ENCODE peak calls at places on chromosomes 7 and 10, in nine cellular contexts. Y, T, X, P, S, W, G, C and Q are unnamed samples.

GRCh38 chr7:82507976-82508677 is 64.5 kb upstream of the CACNA2D1 start:
- DNase-seq in Y (no peak), C (no peak), T (peak), G (no peak), S (no peak), X (peak), P (no peak), W (no peak), Q (no peak)

GRCh38 chr10:126049741-126050140 is 153.4 kb downstream of the FANK1 start:
- DNase-seq in C (no peak), T (no peak), G (peak), Y (no peak), X (no peak), S (peak), P (no peak), W (no peak), Q (no peak)

GRCh38 chr7:18257711-18258110 is 230.1 kb upstream of the PRPS1L1 start:
- DNase-seq in T (no peak), G (no peak), P (no peak), Y (no peak), W (no peak), C (no peak), S (peak), X (no peak), Q (no peak)

GRCh38 chr7:51059493-51059892 is 257.1 kb downstream of the COBL start:
- DNase-seq in X (no peak), G (no peak), C (no peak), Y (no peak), S (no peak), W (no peak), P (no peak), T (no peak), Q (no peak)

GRCh38 chr10:35384265-35384868 is 48.1 kb downstream of the CCNY start:
- DNase-seq in Y (no peak), W (no peak), S (no peak), G (no peak), T (no peak), P (no peak), C (no peak), X (no peak), Q (no peak)

GRCh38 chr10:90302758-90303443 is 554.9 kb downstream of the HTR7 start:
- DNase-seq in T (no peak), S (no peak), Y (no peak), C (no peak), G (no peak), P (no peak), X (no peak), W (no peak), Q (no peak)

GRCh38 chr7:132436121-132436520 is 140.1 kb downstream of the PLXNA4 start:
- DNase-seq in C (no peak), Y (peak), P (no peak), S (no peak), T (peak), G (no peak), X (no peak), W (no peak), Q (no peak)

GRCh38 chr7:66169616-66170015 is 35.5 kb upstream of the TPST1 start:
- DNase-seq in P (no peak), T (no peak), S (no peak), W (no peak), Y (no peak), G (no peak), C (peak), X (no peak), Q (no peak)

GRCh38 chr10:74305730-74306129 is 154.7 kb downstream of the ADK start:
- DNase-seq in W (no peak), P (no peak), G (no peak), T (no peak), C (no peak), X (no peak), Y (no peak), S (no peak), Q (no peak)

GRCh38 chr7:148773344-148773743 is 74.6 kb downstream of the CUL1 start:
- DNase-seq in S (no peak), P (peak), X (no peak), C (no peak), T (no peak), Y (no peak), W (no peak), G (no peak), Q (no peak)

GRCh38 chr10:95364342-95364741 is 73.5 kb upstream of the PDLIM1 start:
- DNase-seq in C (no peak), S (no peak), W (no peak), G (no peak), P (no peak), X (no peak), Y (no peak), T (no peak), Q (no peak)

GRCh38 chr10:101666025-101666424 is 28.9 kb downstream of the FBXW4 start:
- DNase-seq in C (no peak), Y (no peak), X (no peak), P (no peak), S (no peak), W (no peak), T (no peak), G (no peak), Q (no peak)

GRCh38 chr7:16646427-16647081 is 573 bp downstream of the BZW2 start:
- DNase-seq in W (no peak), X (no peak), C (no peak), G (no peak), S (no peak), P (no peak), T (no peak), Y (no peak), Q (no peak)

GRCh38 chr10:5549462-5550249 is 24.9 kb downstream of the CALML3 start:
- DNase-seq in G (no peak), P (no peak), X (no peak), S (no peak), C (no peak), W (no peak), T (no peak), Y (no peak), Q (no peak)

GRCh38 chr7:66036382-66036781 is 39.2 kb upstream of the ASL start:
- DNase-seq in P (no peak), C (no peak), W (no peak), T (no peak), S (no peak), G (no peak), Y (peak), X (no peak), Q (no peak)

GRCh38 chr7:121006731-121007315 is 18.3 kb downstream of the CPED1 start:
- DNase-seq in G (no peak), C (no peak), S (peak), W (no peak), Y (no peak), X (no peak), P (no peak), T (no peak), Q (no peak)

GRCh38 chr7:116811768-116812167 is 50.6 kb upstream of the CAPZA2 start:
- DNase-seq in W (no peak), Y (no peak), G (no peak), S (no peak), T (no peak), P (no peak), X (no peak), C (no peak), Q (no peak)

GRCh38 chr10:13331641-13332040 is 16.5 kb downstream of the SEPHS1 start:
- DNase-seq in X (no peak), W (no peak), Y (no peak), S (no peak), P (no peak), G (no peak), C (no peak), T (no peak), Q (no peak)

GRCh38 chr10:32341596-32341995 is 5.4 kb downstream of the EPC1 start:
- DNase-seq in G (no peak), W (no peak), X (no peak), Y (no peak), P (no peak), C (no peak), S (no peak), T (no peak), Q (no peak)

GRCh38 chr7:88243345-88243909 is 23.6 kb upstream of the SRI start:
- DNase-seq in Y (no peak), T (peak), C (peak), P (no peak), X (no peak), W (peak), S (peak), G (peak), Q (no peak)

GRCh38 chr10:62900829-62901571 is 84.8 kb upstream of the EGR2 start:
- DNase-seq in P (no peak), S (no peak), T (no peak), Y (no peak), C (no peak), W (no peak), X (no peak), G (no peak), Q (no peak)

GRCh38 chr10:110758898-110759297 is 112.8 kb upstream of the PDCD4 start:
- DNase-seq in P (no peak), Y (no peak), W (no peak), S (peak), G (no peak), C (no peak), T (no peak), X (no peak), Q (no peak)

GRCh38 chr10:1050555-1050954 is 1.6 kb upstream of the IDI1 start:
- DNase-seq in Y (no peak), X (peak), W (no peak), P (no peak), S (no peak), C (peak), T (no peak), G (no peak), Q (peak)

GRCh38 chr10:115417585-115418265 is 324.6 kb downstream of the ATRNL1 start:
- DNase-seq in S (peak), G (no peak), P (no peak), C (no peak), X (peak), Y (no peak), W (no peak), T (no peak), Q (no peak)

GRCh38 chr10:5965266-5965665 is 12.1 kb downstream of the IL15RA start:
- DNase-seq in T (no peak), G (no peak), Y (no peak), W (no peak), S (no peak), P (no peak), X (no peak), C (no peak), Q (no peak)

GRCh38 chr7:74023037-74023436 is 4.9 kb upstream of the ELN start:
- DNase-seq in C (peak), W (no peak), Y (no peak), S (peak), P (no peak), G (no peak), T (no peak), X (no peak), Q (no peak)

GRCh38 chr10:59773088-59773487 is 19.8 kb upstream of the MRLN start:
- DNase-seq in Y (no peak), C (no peak), X (no peak), G (no peak), P (no peak), W (no peak), T (no peak), S (no peak), Q (no peak)

GRCh38 chr7:149144996-149145850 is 2.0 kb upstream of the ZNF398 start:
- DNase-seq in X (no peak), W (no peak), Y (no peak), S (no peak), G (no peak), C (peak), T (no peak), P (no peak), Q (no peak)

GRCh38 chr7:100894860-100895700 is 608 bp downstream of the ACHE start:
- DNase-seq in S (no peak), G (peak), P (no peak), C (no peak), T (peak), X (peak), Y (peak), W (peak), Q (peak)

GRCh38 chr7:158811461-158811860 is 17.8 kb downstream of the ESYT2 start:
- DNase-seq in Y (no peak), S (peak), P (no peak), G (no peak), W (no peak), C (peak), X (no peak), T (no peak), Q (no peak)

GRCh38 chr10:22379059-22379458 is 33.8 kb downstream of the SPAG6 start:
- DNase-seq in S (no peak), W (no peak), G (no peak), Y (no peak), C (no peak), T (no peak), X (no peak), P (no peak), Q (no peak)

GRCh38 chr7:24665564-24666294 is 91.5 kb downstream of the GSDME start:
- DNase-seq in G (peak), P (no peak), S (peak), X (peak), W (peak), T (peak), C (peak), Y (no peak), Q (peak)

GRCh38 chr7:44278451-44279161 is 46.8 kb downstream of the CAMK2B start:
- DNase-seq in S (no peak), X (peak), C (no peak), G (no peak), T (no peak), Y (peak), P (no peak), W (no peak), Q (no peak)

GRCh38 chr7:88169717-88170320 is 50.0 kb downstream of the SRI start:
- DNase-seq in S (peak), W (no peak), C (no peak), G (no peak), P (no peak), T (peak), Y (no peak), X (no peak), Q (no peak)

GRCh38 chr7:1404881-1405548 is 54.3 kb downstream of the MICALL2 start:
- DNase-seq in T (peak), X (no peak), S (no peak), P (no peak), Y (no peak), C (no peak), W (no peak), G (no peak), Q (no peak)

GRCh38 chr7:35727571-35727970 is 32.6 kb upstream of the HERPUD2 start:
- DNase-seq in Y (no peak), G (peak), X (no peak), T (no peak), P (no peak), S (peak), C (no peak), W (no peak), Q (no peak)

GRCh38 chr7:128739990-128740682 is 977 bp downstream of the CALU start:
- DNase-seq in P (no peak), Y (no peak), X (no peak), S (no peak), G (no peak), W (no peak), T (no peak), C (no peak), Q (no peak)

GRCh38 chr7:128405345-128406146 is 4.2 kb downstream of the IMPDH1 start:
- DNase-seq in S (peak), X (peak), T (peak), P (peak), W (peak), C (no peak), G (no peak), Y (peak), Q (peak)